ENCODE peak calls at places on chromosome 15, in nine cellular contexts. W, N, S, V, C, D, H, T and J are unnamed samples.

GRCh38 chr15:44028349-44028748 is 166.7 kb downstream of the FRMD5 start:
- DNase-seq in D (no peak), N (no peak), H (no peak), C (no peak), S (no peak), T (no peak), W (no peak), V (peak), J (no peak)

GRCh38 chr15:78204351-78205309 is 29.7 kb downstream of the ACSBG1 start:
- DNase-seq in W (no peak), H (peak), T (peak), S (no peak), C (no peak), D (no peak), V (peak), N (peak), J (no peak)

GRCh38 chr15:48352474-48353072 is 21.3 kb downstream of the DUT start:
- DNase-seq in H (no peak), W (no peak), C (no peak), V (peak), T (peak), S (peak), N (no peak), D (peak), J (no peak)

GRCh38 chr15:47824185-47824584 is 106.9 kb downstream of the SEMA6D start:
- DNase-seq in T (no peak), N (no peak), W (no peak), S (no peak), H (no peak), V (no peak), C (no peak), D (peak), J (no peak)

GRCh38 chr15:80485370-80486164 is 81.4 kb downstream of the ARNT2 start:
- DNase-seq in W (no peak), T (no peak), V (no peak), C (no peak), H (no peak), N (no peak), S (no peak), D (peak), J (no peak)

GRCh38 chr15:73870700-73871408 is 2.5 kb upstream of the TBC1D21 start:
- DNase-seq in C (no peak), H (no peak), S (no peak), N (no peak), T (no peak), V (no peak), D (no peak), W (no peak), J (no peak)

GRCh38 chr15:91473894-91474293 is 373.8 kb downstream of the SV2B start:
- DNase-seq in S (no peak), T (peak), V (no peak), C (no peak), W (no peak), D (no peak), H (no peak), N (no peak), J (no peak)

GRCh38 chr15:47184405-47185221 is 532.7 kb upstream of the SEMA6D start:
- DNase-seq in N (no peak), W (peak), V (peak), S (no peak), D (no peak), H (no peak), T (peak), C (no peak), J (no peak)

GRCh38 chr15:51935466-51936118 is 36.0 kb downstream of the LEO1 start:
- DNase-seq in H (no peak), C (no peak), D (no peak), T (no peak), W (no peak), S (no peak), V (no peak), N (no peak), J (no peak)

GRCh38 chr15:70361106-70361505 is 263.4 kb upstream of the TLE3 start:
- DNase-seq in N (no peak), W (no peak), V (no peak), S (no peak), H (no peak), T (no peak), C (no peak), D (no peak), J (peak)

GRCh38 chr15:57048930-57049550 is 130.6 kb downstream of the TCF12 start:
- DNase-seq in C (no peak), W (no peak), T (no peak), V (no peak), N (no peak), D (peak), H (no peak), S (no peak), J (no peak)

GRCh38 chr15:78321786-78322185 is 18.4 kb upstream of the CRABP1 start:
- DNase-seq in H (no peak), D (no peak), W (no peak), V (no peak), C (no peak), N (no peak), T (no peak), S (no peak), J (no peak)

GRCh38 chr15:59094077-59094476 is 10.9 kb upstream of the CCNB2 start:
- DNase-seq in C (no peak), T (no peak), S (no peak), V (no peak), H (no peak), D (no peak), W (no peak), N (no peak), J (no peak)

GRCh38 chr15:98799991-98800390 is 151.7 kb downstream of the IGF1R start:
- DNase-seq in N (no peak), W (no peak), C (no peak), H (no peak), V (no peak), S (no peak), T (no peak), D (no peak), J (no peak)

GRCh38 chr15:31091531-31091930 is 10.0 kb downstream of the TRPM1 start:
- DNase-seq in T (peak), W (no peak), V (no peak), N (no peak), C (no peak), S (no peak), D (peak), H (no peak), J (no peak)

GRCh38 chr15:98000249-98001203 is 40.0 kb downstream of the ARRDC4 start:
- DNase-seq in C (no peak), W (no peak), T (peak), D (peak), V (no peak), S (no peak), H (no peak), N (no peak), J (no peak)

GRCh38 chr15:79858469-79858868 is 38.3 kb downstream of the MTHFS start:
- DNase-seq in W (no peak), C (no peak), T (peak), N (no peak), S (no peak), H (no peak), D (no peak), V (no peak), J (no peak)